ENCODE peak calls at places on chromosomes 11 and 22, in eight cellular contexts. P is naive thymus-derived CD4-positive, alpha-beta T cell; U is G401; N is stimulated activated CD8-positive, alpha-beta memory T cell treated with anti-CD3 and anti-CD28 coated beads, Interleukin-7, amount 100 ng/mL, for 1 hour; D is stromal cell of bone marrow; Y is smooth muscle cell of the brain vasculature; G is activated naive CD8-positive, alpha-beta T cell treated with anti-CD3 and anti-CD28 coated beads, Interleukin-2, amount 50 U/mL, for 24 hours; H is pancreas. S is an unnamed sample.

GRCh38 chr11:46345131-46345597 is 2.1 kb upstream of the DGKZ start:
- DNase-seq in N (no peak), H (no peak), U (no peak), P (no peak), G (no peak), D (no peak), Y (no peak), S (no peak)

GRCh38 chr11:43582024-43582836 is 98.3 kb upstream of the HSD17B12 start:
- DNase-seq in U (peak), Y (no peak), G (no peak), H (no peak), P (no peak), N (no peak), D (no peak), S (no peak)

GRCh38 chr11:58675344-58676155 is 53.1 kb downstream of the CNTF start:
- DNase-seq in Y (peak), U (peak), G (peak), P (peak), H (peak), N (peak), D (peak), S (no peak)

GRCh38 chr11:123122852-123123251 is 60.9 kb upstream of the HSPA8 start:
- DNase-seq in N (no peak), H (no peak), U (no peak), G (no peak), P (no peak), D (no peak), Y (no peak), S (no peak)

GRCh38 chr11:95363189-95363588 is 132.2 kb upstream of the SESN3 start:
- DNase-seq in H (no peak), P (no peak), Y (no peak), D (no peak), U (no peak), G (no peak), N (no peak), S (no peak)

GRCh38 chr11:76658651-76659650 is 11.6 kb downstream of the LRRC32 start:
- DNase-seq in N (no peak), U (no peak), P (no peak), D (no peak), H (no peak), Y (no peak), G (no peak), S (no peak)

GRCh38 chr22:30795118-30795517 is 100.4 kb downstream of the OSBP2 start:
- DNase-seq in Y (no peak), N (no peak), H (no peak), U (no peak), G (no peak), P (no peak), D (no peak), S (no peak)

GRCh38 chr11:113532697-113533424 is 57.7 kb upstream of the DRD2 start:
- DNase-seq in D (peak), U (peak), G (peak), N (peak), Y (peak), P (peak), H (peak), S (peak)

GRCh38 chr11:69374110-69374981 is 80.4 kb downstream of the MYEOV start:
- DNase-seq in D (no peak), N (no peak), U (no peak), Y (no peak), H (no peak), P (no peak), G (no peak), S (no peak)